ENCODE peak calls at places on chromosome X, in eight cellular contexts. J is mesendoderm; O is NCI-H2171 treated with DMSO at 0.1 percent for 48 hours; G is amygdala; Y is stimulated activated CD8-positive, alpha-beta memory T cell treated with anti-CD3 and anti-CD28 coated beads, Interleukin-15, amount 100 ng/mL, for 4 hours; M is GM04504; F is stimulated activated CD4-positive, alpha-beta T cell treated with anti-CD3 and anti-CD28 coated beads, Interleukin-15, amount 100 ng/mL, for 24 hours; A is choroid plexus epithelial cell. I is an unnamed sample.
A peak's percentile ranks its signal among the peaks of the same experiment; 100 is the strongest.

GRCh38 chrX:156001667-156002021 is 4.1 kb downstream of the IL9R start:
- DNase-seq in J (no peak), O (no peak), G (no peak), Y (no peak), M (no peak), F (no peak), A (no peak), I (no peak)

GRCh38 chrX:19121898-19122640 is at the start of gene ADGRG2:
- DNase-seq in J (peak; percentile 22), O (no peak), G (no peak), Y (no peak), M (no peak), F (peak; percentile 21), A (peak; percentile 16), I (peak; percentile 77)

GRCh38 chrX:29652484-29652883 is 562.9 kb upstream of the MAGEB2 start:
- DNase-seq in J (peak; percentile 0), O (no peak), G (no peak), Y (no peak), M (peak; percentile 35), F (no peak), A (peak; percentile 81), I (no peak)

GRCh38 chrX:137425273-137425902 is 140.5 kb upstream of the ZIC3 start:
- DNase-seq in J (peak; percentile 53), O (no peak), G (no peak), Y (no peak), M (no peak), F (no peak), A (no peak), I (peak; percentile 60)

GRCh38 chrX:40938418-40938817 is 146.8 kb upstream of the USP9X start:
- DNase-seq in J (no peak), O (peak; percentile 13), G (no peak), Y (no peak), M (no peak), F (no peak), A (peak; percentile 51), I (no peak)

GRCh38 chrX:50081282-50081955 is 119.4 kb downstream of the AKAP4 start:
- DNase-seq in J (peak; percentile 56), O (peak; percentile 5), G (peak; percentile 0), Y (no peak), M (no peak), F (no peak), A (peak; percentile 49), I (peak; percentile 76)

GRCh38 chrX:49840679-49841078 is 11.6 kb downstream of the PAGE4 start:
- DNase-seq in J (peak; percentile 94), O (peak; percentile 27), G (peak; percentile 12), Y (peak; percentile 1), M (peak; percentile 19), F (peak; percentile 70), A (peak; percentile 50), I (peak; percentile 90)

GRCh38 chrX:2497961-2498780 is 2.6 kb downstream of the DHRSX start:
- DNase-seq in J (no peak), O (no peak), G (no peak), Y (no peak), M (no peak), F (no peak), A (peak; percentile 52), I (no peak)

GRCh38 chrX:13411496-13412207 is 91.8 kb upstream of the ATXN3L start:
- DNase-seq in J (peak; percentile 60), O (no peak), G (no peak), Y (no peak), M (no peak), F (no peak), A (no peak), I (peak; percentile 54)

GRCh38 chrX:13265549-13266132 is 54.2 kb downstream of the ATXN3L start:
- DNase-seq in J (no peak), O (no peak), G (no peak), Y (no peak), M (no peak), F (no peak), A (no peak), I (no peak)

GRCh38 chrX:129705988-129706387 is 32.8 kb upstream of the XPNPEP2 start:
- DNase-seq in J (no peak), O (no peak), G (no peak), Y (no peak), M (no peak), F (no peak), A (no peak), I (no peak)

GRCh38 chrX:97524997-97525396 is 641.3 kb downstream of the RPA4 start:
- DNase-seq in J (peak; percentile 86), O (no peak), G (no peak), Y (no peak), M (no peak), F (no peak), A (no peak), I (no peak)

GRCh38 chrX:49197543-49198087 is 2.4 kb downstream of the SYP start:
- DNase-seq in J (no peak), O (no peak), G (no peak), Y (no peak), M (no peak), F (no peak), A (no peak), I (no peak)

GRCh38 chrX:37409278-37409677 is 60.1 kb downstream of the PRRG1 start:
- DNase-seq in J (peak; percentile 17), O (no peak), G (no peak), Y (no peak), M (no peak), F (no peak), A (no peak), I (no peak)

GRCh38 chrX:2894885-2895292 is 34.2 kb downstream of the ARSD start:
- DNase-seq in J (no peak), O (no peak), G (no peak), Y (no peak), M (peak; percentile 34), F (no peak), A (peak; percentile 41), I (peak; percentile 48)

GRCh38 chrX:136306182-136306581 is 5.4 kb downstream of the ADGRG4 start:
- DNase-seq in J (no peak), O (no peak), G (no peak), Y (no peak), M (no peak), F (no peak), A (no peak), I (no peak)

GRCh38 chrX:47751670-47752069 is 85.0 kb upstream of the ZNF81 start:
- DNase-seq in J (peak; percentile 41), O (peak; percentile 2), G (no peak), Y (no peak), M (no peak), F (peak; percentile 57), A (peak; percentile 51), I (peak; percentile 78)

GRCh38 chrX:3815896-3816664 is 102.6 kb upstream of the PRKX start:
- DNase-seq in J (peak; percentile 55), O (peak; percentile 48), G (peak; percentile 9), Y (peak; percentile 21), M (peak; percentile 4), F (peak; percentile 55), A (peak; percentile 19), I (peak; percentile 81)

GRCh38 chrX:54423161-54423888 is 16.9 kb upstream of the TSR2 start:
- DNase-seq in J (peak; percentile 66), O (no peak), G (no peak), Y (no peak), M (no peak), F (peak; percentile 5), A (peak; percentile 19), I (peak; percentile 78)

GRCh38 chrX:139803224-139803623 is 95.3 kb upstream of the MCF2 start:
- DNase-seq in J (peak; percentile 21), O (no peak), G (no peak), Y (no peak), M (no peak), F (no peak), A (no peak), I (no peak)

GRCh38 chrX:36986231-36986630 is 21.9 kb upstream of the FAM47C start:
- DNase-seq in J (no peak), O (no peak), G (no peak), Y (no peak), M (no peak), F (no peak), A (no peak), I (peak; percentile 60)

GRCh38 chrX:9433596-9433995 is 31.3 kb upstream of the TBL1X start:
- DNase-seq in J (no peak), O (no peak), G (no peak), Y (no peak), M (no peak), F (no peak), A (no peak), I (no peak)

GRCh38 chrX:69203367-69204037 is 38.2 kb upstream of the PJA1 start:
- DNase-seq in J (peak; percentile 32), O (no peak), G (no peak), Y (no peak), M (peak; percentile 2), F (no peak), A (no peak), I (peak; percentile 49)

GRCh38 chrX:146921204-146921603 is 106.7 kb upstream of the CXorf51A start:
- DNase-seq in J (no peak), O (no peak), G (no peak), Y (no peak), M (no peak), F (no peak), A (no peak), I (no peak)

GRCh38 chrX:11629593-11630211 is 36.0 kb downstream of the ARHGAP6 start:
- DNase-seq in J (peak; percentile 10), O (no peak), G (no peak), Y (no peak), M (peak; percentile 29), F (no peak), A (peak; percentile 80), I (peak; percentile 50)

GRCh38 chrX:23334871-23335599 is 386 bp downstream of the PTCHD1 start:
- DNase-seq in J (peak; percentile 40), O (no peak), G (no peak), Y (no peak), M (no peak), F (peak; percentile 17), A (no peak), I (peak; percentile 79)

GRCh38 chrX:16712825-16713155 is 321 bp upstream of the CTPS2 start:
- DNase-seq in J (peak; percentile 47), O (no peak), G (peak; percentile 16), Y (no peak), M (no peak), F (no peak), A (peak; percentile 33), I (no peak)

GRCh38 chrX:24428518-24428917 is 36.6 kb upstream of the PDK3 start:
- DNase-seq in J (no peak), O (no peak), G (no peak), Y (no peak), M (no peak), F (no peak), A (no peak), I (no peak)

GRCh38 chrX:82141942-82142341 is 940.0 kb downstream of the SH3BGRL start:
- DNase-seq in J (no peak), O (no peak), G (no peak), Y (no peak), M (no peak), F (no peak), A (no peak), I (no peak)

GRCh38 chrX:17405225-17405969 is 30.4 kb downstream of the NHS start:
- DNase-seq in J (peak; percentile 54), O (peak; percentile 1), G (no peak), Y (no peak), M (no peak), F (no peak), A (no peak), I (no peak)